ENCODE peak calls at places on chromosomes 5 and 9, in nine cellular contexts. Y is stimulated activated CD4-positive, alpha-beta T cell treated with anti-CD3 and anti-CD28 coated beads, Interleukin-1b, Interleukin-23, amount 100 ng/mL, for 48 hours; U is T-helper 17 cell; X is GM12865; M is T-helper 1 cell; W is fibroblast of lung; D is GM23338; S is A549; C is activated CD8-positive, alpha-beta memory T cell treated with anti-CD3 and anti-CD28 coated beads for 4 hours. A is an unnamed sample.

GRCh38 chr9:129697956-129698757 is 32.7 kb downstream of the PRRX2 start:
- DNase-seq in M (no peak), C (no peak), X (no peak), D (peak), U (no peak), S (no peak), Y (peak), W (no peak), A (no peak)

GRCh38 chr9:92206490-92206889 is 87.0 kb downstream of the IARS1 start:
- DNase-seq in Y (no peak), D (no peak), W (peak), M (no peak), C (no peak), X (no peak), S (no peak), U (no peak), A (no peak)

GRCh38 chr5:36363101-36363500 is 61.4 kb upstream of the RANBP3L start:
- DNase-seq in X (no peak), Y (no peak), S (peak), C (no peak), W (peak), U (no peak), M (no peak), D (peak), A (no peak)

GRCh38 chr5:178240772-178241171 is 8.2 kb upstream of the PHYKPL start:
- DNase-seq in D (no peak), Y (no peak), C (no peak), U (no peak), X (peak), M (no peak), S (no peak), W (no peak), A (no peak)

GRCh38 chr5:61575103-61575502 is 243.0 kb downstream of the ZSWIM6 start:
- DNase-seq in Y (no peak), M (no peak), C (no peak), D (no peak), U (no peak), S (no peak), X (no peak), W (peak), A (no peak)

GRCh38 chr5:139710370-139711066 is 62.4 kb downstream of the CXXC5 start:
- DNase-seq in D (peak), Y (peak), S (peak), C (peak), M (peak), U (peak), X (peak), W (peak), A (peak)

GRCh38 chr5:95347516-95348140 is 43.5 kb upstream of the FAM81B start:
- DNase-seq in U (no peak), X (no peak), M (no peak), D (no peak), W (no peak), S (no peak), Y (no peak), C (no peak), A (no peak)

GRCh38 chr5:174294891-174295620 is 249.6 kb downstream of the NSG2 start:
- DNase-seq in C (no peak), W (no peak), X (no peak), U (no peak), M (no peak), S (no peak), Y (no peak), D (no peak), A (no peak)

GRCh38 chr9:127987103-127987614 is 6.4 kb upstream of the EEIG1 start:
- DNase-seq in X (peak), S (peak), W (no peak), M (no peak), C (no peak), Y (no peak), D (no peak), U (no peak), A (no peak)

GRCh38 chr5:156675402-156675801 is 174.7 kb upstream of the PPP1R2B start:
- DNase-seq in Y (no peak), M (no peak), X (no peak), D (no peak), S (no peak), C (no peak), U (no peak), W (no peak), A (no peak)

GRCh38 chr5:32390819-32391591 is 53.5 kb downstream of the ZFR start:
- DNase-seq in W (peak), S (no peak), X (no peak), C (no peak), M (no peak), U (no peak), D (no peak), Y (no peak), A (no peak)

GRCh38 chr5:65075623-65076250 is 307.0 kb downstream of the CWC27 start:
- DNase-seq in M (no peak), C (no peak), U (no peak), W (no peak), Y (no peak), D (no peak), X (no peak), S (no peak), A (no peak)

GRCh38 chr9:134554750-134555655 is 86.6 kb upstream of the COL5A1 start:
- DNase-seq in D (no peak), Y (no peak), S (no peak), C (no peak), X (no peak), M (no peak), U (no peak), W (peak), A (no peak)

GRCh38 chr5:138468133-138468965 is 3.1 kb downstream of the EGR1 start:
- DNase-seq in S (no peak), M (no peak), Y (no peak), W (peak), X (no peak), C (no peak), U (no peak), D (no peak), A (no peak)

GRCh38 chr5:14341571-14342225 is 198.6 kb downstream of the TRIO start:
- DNase-seq in X (no peak), S (no peak), C (no peak), M (no peak), U (no peak), D (peak), Y (no peak), W (no peak), A (no peak)

GRCh38 chr9:4012446-4012845 is 287.4 kb downstream of the GLIS3 start:
- DNase-seq in M (no peak), D (no peak), U (no peak), C (no peak), X (no peak), S (no peak), Y (no peak), W (no peak), A (no peak)